ENCODE peak calls at places on chromosomes 3 and 15, in four cellular contexts. Q is immature natural killer cell; L is caudate nucleus; T is activated naive CD4-positive, alpha-beta T cell. Y is an unnamed sample.
A peak's percentile ranks its signal among the peaks of the same experiment; 100 is the strongest.

GRCh38 chr3:137259709-137260108 is 301.9 kb downstream of the IL20RB start:
- DNase-seq in Q (no peak), L (no peak), T (no peak), Y (no peak)

GRCh38 chr3:10232138-10232537 is 16.1 kb upstream of the TATDN2 start:
- DNase-seq in Q (no peak), T (no peak), L (no peak), Y (no peak)

GRCh38 chr3:53195602-53196574 is 34.9 kb downstream of the PRKCD start:
- DNase-seq in T (peak; percentile 28), L (no peak), Q (peak; percentile 60), Y (peak; percentile 44)

GRCh38 chr3:131995936-131996335 is 38.9 kb downstream of the CPNE4 start:
- DNase-seq in L (no peak), T (no peak), Q (no peak), Y (no peak)

GRCh38 chr3:16801698-16802097 is 83.1 kb upstream of the PLCL2 start:
- DNase-seq in L (no peak), Q (no peak), T (no peak), Y (no peak)

GRCh38 chr15:29490747-29491471 is 221.3 kb upstream of the NSMCE3 start:
- DNase-seq in Q (no peak), T (no peak), L (no peak), Y (no peak)

GRCh38 chr3:144272715-144273114 is 301.1 kb downstream of the DIPK2A start:
- DNase-seq in T (no peak), Q (no peak), L (no peak), Y (no peak)

GRCh38 chr3:66036586-66037061 is 2.1 kb downstream of the MAGI1 start:
- DNase-seq in L (no peak), Q (no peak), T (no peak), Y (no peak)

GRCh38 chr3:142947352-142947751 is 16.1 kb downstream of the PAQR9 start:
- DNase-seq in L (no peak), Q (no peak), T (no peak), Y (no peak)

GRCh38 chr3:113804701-113805100 is 33.9 kb upstream of the GRAMD1C start:
- DNase-seq in L (no peak), T (no peak), Q (no peak), Y (no peak)

GRCh38 chr3:129415830-129416229 is 12.6 kb downstream of the EFCAB12 start:
- DNase-seq in Q (no peak), L (no peak), T (no peak), Y (no peak)

GRCh38 chr15:78879517-78880241 is 7.0 kb downstream of the MORF4L1 start:
- DNase-seq in T (no peak), L (no peak), Q (no peak), Y (no peak)

GRCh38 chr15:79197285-79197684 is 85.2 kb upstream of the ANKRD34C start:
- DNase-seq in T (no peak), Q (no peak), L (no peak), Y (no peak)

GRCh38 chr3:20741381-20741780 is 555.4 kb upstream of the SGO1 start:
- DNase-seq in T (no peak), Q (no peak), L (no peak), Y (no peak)

GRCh38 chr3:111246967-111247760 is 175.5 kb downstream of the NECTIN3 start:
- DNase-seq in T (no peak), Q (no peak), L (no peak), Y (no peak)

GRCh38 chr3:133938770-133939495 is 43.3 kb upstream of the RAB6B start:
- DNase-seq in Q (no peak), T (no peak), L (no peak), Y (no peak)

GRCh38 chr3:24226402-24226801 is 268.2 kb downstream of the THRB start:
- DNase-seq in T (no peak), Q (no peak), L (no peak), Y (no peak)

GRCh38 chr3:177201707-177202397 is 4.6 kb upstream of the TBL1XR1 start:
- DNase-seq in T (no peak), L (no peak), Q (peak; percentile 78), Y (no peak)

GRCh38 chr15:88479169-88479568 is 11.7 kb downstream of the MRPS11 start:
- DNase-seq in L (no peak), T (no peak), Q (no peak), Y (no peak)

Y was measured in mesothelial cell of epicardium.